ENCODE peak calls at places on chromosomes 13 and 19, in seven cellular contexts. One of them, this sample, is unnamed.

GRCh38 chr19:48819366-48819816 is 8.6 kb upstream of the BCAT2 start:
- DNase-seq in HCT116: peak
- DNase-seq in mammary epithelial cell: peak
- DNase-seq in ovary: peak
- DNase-seq in cardiac muscle cell: peak
- DNase-seq in lower leg skin: peak
- DNase-seq in astrocyte of the spinal cord: peak
- DNase-seq in this sample: peak

GRCh38 chr13:76361868-76362267 is 524.3 kb downstream of the KCTD12 start:
- DNase-seq in HCT116: no peak
- DNase-seq in mammary epithelial cell: no peak
- DNase-seq in ovary: no peak
- DNase-seq in cardiac muscle cell: no peak
- DNase-seq in lower leg skin: no peak
- DNase-seq in astrocyte of the spinal cord: no peak
- DNase-seq in this sample: no peak

GRCh38 chr13:41054212-41054877 is 7.0 kb upstream of the WBP4 start:
- DNase-seq in HCT116: no peak
- DNase-seq in mammary epithelial cell: peak
- DNase-seq in ovary: no peak
- DNase-seq in cardiac muscle cell: peak
- DNase-seq in lower leg skin: no peak
- DNase-seq in astrocyte of the spinal cord: peak
- DNase-seq in this sample: peak

GRCh38 chr13:111484129-111484925 is 163.9 kb downstream of the TEX29 start:
- DNase-seq in HCT116: no peak
- DNase-seq in mammary epithelial cell: no peak
- DNase-seq in ovary: no peak
- DNase-seq in cardiac muscle cell: no peak
- DNase-seq in lower leg skin: peak
- DNase-seq in astrocyte of the spinal cord: no peak
- DNase-seq in this sample: no peak

GRCh38 chr13:44904982-44905381 is 84.3 kb downstream of the NUFIP1 start:
- DNase-seq in HCT116: no peak
- DNase-seq in mammary epithelial cell: peak
- DNase-seq in ovary: peak
- DNase-seq in cardiac muscle cell: peak
- DNase-seq in lower leg skin: peak
- DNase-seq in astrocyte of the spinal cord: peak
- DNase-seq in this sample: peak

GRCh38 chr13:32427852-32428580 is at the start of gene N4BP2L1:
- DNase-seq in HCT116: no peak
- DNase-seq in mammary epithelial cell: peak
- DNase-seq in ovary: peak
- DNase-seq in cardiac muscle cell: peak
- DNase-seq in lower leg skin: peak
- DNase-seq in astrocyte of the spinal cord: peak
- DNase-seq in this sample: no peak

GRCh38 chr13:33284916-33285315 is 639 bp downstream of the STARD13 start:
- DNase-seq in HCT116: no peak
- DNase-seq in mammary epithelial cell: peak
- DNase-seq in ovary: no peak
- DNase-seq in cardiac muscle cell: peak
- DNase-seq in lower leg skin: no peak
- DNase-seq in astrocyte of the spinal cord: peak
- DNase-seq in this sample: no peak

GRCh38 chr19:15249912-15250634 is 17.8 kb upstream of the EPHX3 start:
- DNase-seq in HCT116: no peak
- DNase-seq in mammary epithelial cell: peak
- DNase-seq in ovary: peak
- DNase-seq in cardiac muscle cell: peak
- DNase-seq in lower leg skin: no peak
- DNase-seq in astrocyte of the spinal cord: peak
- DNase-seq in this sample: peak

GRCh38 chr13:51005566-51005965 is 96.0 kb downstream of the RNASEH2B start:
- DNase-seq in HCT116: no peak
- DNase-seq in mammary epithelial cell: no peak
- DNase-seq in ovary: no peak
- DNase-seq in cardiac muscle cell: no peak
- DNase-seq in lower leg skin: peak
- DNase-seq in astrocyte of the spinal cord: no peak
- DNase-seq in this sample: no peak

GRCh38 chr19:55112781-55113569 is 4.5 kb downstream of the PPP1R12C start:
- DNase-seq in HCT116: no peak
- DNase-seq in mammary epithelial cell: no peak
- DNase-seq in ovary: peak
- DNase-seq in cardiac muscle cell: no peak
- DNase-seq in lower leg skin: no peak
- DNase-seq in astrocyte of the spinal cord: no peak
- DNase-seq in this sample: no peak

GRCh38 chr19:55111238-55111831 is 6.1 kb downstream of the PPP1R12C start:
- DNase-seq in HCT116: no peak
- DNase-seq in mammary epithelial cell: no peak
- DNase-seq in ovary: no peak
- DNase-seq in cardiac muscle cell: no peak
- DNase-seq in lower leg skin: no peak
- DNase-seq in astrocyte of the spinal cord: no peak
- DNase-seq in this sample: no peak

GRCh38 chr19:55113570-55114039 is 3.8 kb downstream of the PPP1R12C start:
- DNase-seq in HCT116: no peak
- DNase-seq in mammary epithelial cell: peak
- DNase-seq in ovary: peak
- DNase-seq in cardiac muscle cell: peak
- DNase-seq in lower leg skin: peak
- DNase-seq in astrocyte of the spinal cord: peak
- DNase-seq in this sample: peak

GRCh38 chr19:55114566-55115145 is 2.8 kb downstream of the PPP1R12C start:
- DNase-seq in HCT116: no peak
- DNase-seq in mammary epithelial cell: no peak
- DNase-seq in ovary: no peak
- DNase-seq in cardiac muscle cell: no peak
- DNase-seq in lower leg skin: no peak
- DNase-seq in astrocyte of the spinal cord: no peak
- DNase-seq in this sample: no peak

GRCh38 chr19:55112246-55112780 is 5.1 kb downstream of the PPP1R12C start:
- DNase-seq in HCT116: no peak
- DNase-seq in mammary epithelial cell: no peak
- DNase-seq in ovary: no peak
- DNase-seq in cardiac muscle cell: no peak
- DNase-seq in lower leg skin: no peak
- DNase-seq in astrocyte of the spinal cord: no peak
- DNase-seq in this sample: no peak
- TF ChIP-seq CTCF in HCT116: no peak
- TF ChIP-seq CTCF in mammary epithelial cell: no peak
- TF ChIP-seq CTCF in ovary: no peak
- TF ChIP-seq CTCF in cardiac muscle cell: no peak
- TF ChIP-seq CTCF in lower leg skin: no peak
- TF ChIP-seq CTCF in astrocyte of the spinal cord: no peak
- TF ChIP-seq CTCF in this sample: no peak

DNA sequence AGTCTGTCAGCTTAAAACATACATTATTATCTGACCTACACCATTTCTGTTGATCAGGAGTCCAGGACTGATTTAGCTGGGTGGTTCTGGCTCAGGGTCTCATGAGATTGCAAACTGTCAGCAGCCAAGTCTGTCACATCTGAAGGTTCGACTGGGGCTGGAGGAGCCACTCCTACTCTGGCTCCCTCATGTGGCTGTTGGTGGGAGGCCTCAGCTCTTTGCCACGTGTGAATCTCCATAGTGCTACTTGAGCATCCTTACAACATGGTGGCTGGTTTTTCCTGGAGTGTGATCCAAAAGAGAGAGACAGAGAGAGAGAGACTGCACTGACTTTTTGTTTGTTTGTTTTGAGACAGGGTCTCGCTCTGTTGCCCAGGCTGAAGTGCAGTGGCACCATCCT is 63.6 kb upstream of the NFIC start:
- DNase-seq in HCT116: peak
- DNase-seq in mammary epithelial cell: no peak
- DNase-seq in ovary: no peak
- DNase-seq in cardiac muscle cell: no peak
- DNase-seq in lower leg skin: no peak
- DNase-seq in astrocyte of the spinal cord: no peak
- DNase-seq in this sample: no peak
- TF ChIP-seq CTCF in HCT116: no peak
- TF ChIP-seq CTCF in mammary epithelial cell: peak
- TF ChIP-seq CTCF in ovary: no peak
- TF ChIP-seq CTCF in cardiac muscle cell: no peak
- TF ChIP-seq CTCF in lower leg skin: no peak
- TF ChIP-seq CTCF in astrocyte of the spinal cord: peak
- TF ChIP-seq CTCF in this sample: peak

DNA sequence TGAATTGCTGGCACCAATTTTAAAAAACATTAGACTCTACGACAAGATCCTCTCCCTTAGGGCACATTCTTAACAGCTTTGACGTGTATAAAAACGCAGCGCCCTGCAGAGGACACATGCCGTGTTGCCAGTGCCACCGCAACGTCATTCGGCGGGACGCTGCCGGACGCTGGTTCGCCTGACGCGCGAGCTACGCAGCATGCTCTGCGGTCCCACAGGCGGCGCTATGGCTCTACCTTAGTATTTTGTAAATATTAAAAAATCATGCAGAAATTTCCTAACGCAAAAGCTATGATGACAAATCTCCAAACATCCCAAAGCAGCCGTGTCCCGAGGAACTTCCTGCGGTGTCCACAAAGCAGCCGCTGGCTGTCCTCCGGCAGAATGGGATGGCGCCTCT is 4.2 kb upstream of the ADPRHL1 start:
- DNase-seq in HCT116: no peak
- DNase-seq in mammary epithelial cell: no peak
- DNase-seq in ovary: no peak
- DNase-seq in cardiac muscle cell: no peak
- DNase-seq in lower leg skin: peak
- DNase-seq in astrocyte of the spinal cord: no peak
- DNase-seq in this sample: no peak
- TF ChIP-seq CTCF in HCT116: no peak
- TF ChIP-seq CTCF in mammary epithelial cell: no peak
- TF ChIP-seq CTCF in ovary: no peak
- TF ChIP-seq CTCF in cardiac muscle cell: peak
- TF ChIP-seq CTCF in lower leg skin: no peak
- TF ChIP-seq CTCF in astrocyte of the spinal cord: peak
- TF ChIP-seq CTCF in this sample: no peak

DNA sequence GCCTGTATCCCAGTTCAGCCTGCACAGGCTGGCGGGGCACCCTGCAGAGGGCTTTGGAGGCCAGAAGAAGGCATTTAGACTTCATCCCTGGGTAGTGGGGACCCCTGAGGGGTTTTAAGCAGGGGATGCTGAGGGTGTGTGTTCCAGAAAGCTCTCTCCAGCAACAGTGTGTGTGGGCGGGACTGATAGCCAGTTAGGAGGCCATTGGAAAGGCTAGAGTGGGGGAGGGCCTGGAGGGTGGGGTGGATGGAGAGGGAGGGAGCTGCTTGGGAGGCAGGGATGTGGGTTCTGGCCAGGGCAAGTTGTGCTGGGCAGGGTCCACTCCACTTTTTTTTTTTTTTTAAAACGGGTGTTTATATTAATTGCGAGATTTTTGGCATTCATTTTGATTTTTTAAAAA is 28.3 kb downstream of the LYL1 start:
- DNase-seq in HCT116: no peak
- DNase-seq in mammary epithelial cell: no peak
- DNase-seq in ovary: no peak
- DNase-seq in cardiac muscle cell: no peak
- DNase-seq in lower leg skin: no peak
- DNase-seq in astrocyte of the spinal cord: no peak
- DNase-seq in this sample: no peak
- TF ChIP-seq CTCF in HCT116: no peak
- TF ChIP-seq CTCF in mammary epithelial cell: no peak
- TF ChIP-seq CTCF in ovary: no peak
- TF ChIP-seq CTCF in cardiac muscle cell: no peak
- TF ChIP-seq CTCF in lower leg skin: no peak
- TF ChIP-seq CTCF in astrocyte of the spinal cord: no peak
- TF ChIP-seq CTCF in this sample: no peak

GRCh38 chr13:35157143-35157755 is 215.2 kb downstream of the NBEA start:
- DNase-seq in HCT116: peak
- DNase-seq in mammary epithelial cell: peak
- DNase-seq in ovary: no peak
- DNase-seq in cardiac muscle cell: peak
- DNase-seq in lower leg skin: no peak
- DNase-seq in astrocyte of the spinal cord: peak
- DNase-seq in this sample: peak
- TF ChIP-seq CTCF in HCT116: peak
- TF ChIP-seq CTCF in mammary epithelial cell: peak
- TF ChIP-seq CTCF in ovary: peak
- TF ChIP-seq CTCF in cardiac muscle cell: peak
- TF ChIP-seq CTCF in lower leg skin: no peak
- TF ChIP-seq CTCF in astrocyte of the spinal cord: peak
- TF ChIP-seq CTCF in this sample: peak

This sample was measured in HFFc6.